ENCODE peak calls at places on chromosomes 13 and 19, in five cellular contexts. L is uterus, M is cardiac muscle cell, C is PC-9, I is psoas muscle. B is an unnamed sample.

GRCh38 chr19:2477141-2477710 is 1.3 kb downstream of the GADD45B start:
- DNase-seq in I (peak; percentile 55), M (peak; percentile 49), L (peak; percentile 45), C (peak; percentile 52), B (no peak)

GRCh38 chr13:51841732-51842131 is 3.2 kb downstream of the TMEM272 start:
- DNase-seq in I (no peak), C (no peak), M (no peak), L (no peak), B (no peak)

GRCh38 chr19:54558339-54558738 is 15.3 kb upstream of the LILRA2 start:
- DNase-seq in L (no peak), M (no peak), I (no peak), C (no peak), B (no peak)

GRCh38 chr13:113187263-113187669 is 21.2 kb downstream of the PCID2 start:
- DNase-seq in M (no peak), L (peak; percentile 61), C (peak; percentile 92), I (peak; percentile 93), B (peak; percentile 60)

GRCh38 chr13:29496241-29496712 is 99.2 kb downstream of the SLC7A1 start:
- DNase-seq in M (no peak), C (peak; percentile 41), I (no peak), L (peak; percentile 52), B (no peak)

GRCh38 chr19:52473655-52474350 is 20.4 kb downstream of the ZNF578 start:
- DNase-seq in I (no peak), L (no peak), C (no peak), M (no peak), B (no peak)

GRCh38 chr19:12232961-12233360 is 61.7 kb downstream of the ZNF44 start:
- DNase-seq in M (no peak), L (no peak), I (no peak), C (no peak), B (no peak)

GRCh38 chr19:5479958-5480357 is 24.7 kb downstream of the ZNRF4 start:
- DNase-seq in L (no peak), I (no peak), C (no peak), M (no peak), B (no peak)

GRCh38 chr13:77378662-77379061 is 51.8 kb upstream of the MYCBP2 start:
- DNase-seq in L (no peak), M (no peak), C (no peak), I (no peak), B (no peak)

GRCh38 chr13:34070006-34070405 is 252.1 kb downstream of the RFC3 start:
- DNase-seq in I (no peak), M (no peak), L (no peak), C (no peak), B (no peak)

GRCh38 chr19:54209748-54210494 is 9.3 kb downstream of the RPS9 start:
- DNase-seq in M (peak; percentile 52), L (peak; percentile 80), I (peak; percentile 90), C (peak; percentile 95), B (peak; percentile 79)

GRCh38 chr13:42041017-42041683 is 7.3 kb upstream of the DGKH start:
- DNase-seq in I (peak; percentile 50), L (peak; percentile 51), C (peak; percentile 55), M (peak; percentile 63), B (peak; percentile 60)

GRCh38 chr19:4208385-4209094 is 20.8 kb upstream of the EBI3 start:
- DNase-seq in I (no peak), M (no peak), L (no peak), C (peak; percentile 47), B (no peak)

GRCh38 chr19:16125738-16126495 is 14.2 kb downstream of the RAB8A start:
- DNase-seq in C (no peak), I (no peak), M (no peak), L (no peak), B (no peak)

GRCh38 chr13:67278230-67278629 is 48.1 kb upstream of the PCDH9 start:
- DNase-seq in L (no peak), C (no peak), M (no peak), I (no peak), B (no peak)

GRCh38 chr19:51607077-51607476 is 23.1 kb downstream of the SIGLEC5 start:
- DNase-seq in M (no peak), C (no peak), L (no peak), I (no peak), B (no peak)

GRCh38 chr13:74062933-74063332 is 71.3 kb downstream of the KLF12 start:
- DNase-seq in C (no peak), M (peak; percentile 46), I (peak; percentile 45), L (peak; percentile 49), B (no peak)

GRCh38 chr13:67408823-67409222 is 178.7 kb upstream of the PCDH9 start:
- DNase-seq in I (no peak), C (no peak), L (no peak), M (no peak), B (no peak)

GRCh38 chr19:32605544-32605943 is 24.6 kb downstream of the PDCD5 start:
- DNase-seq in I (no peak), L (no peak), C (no peak), M (no peak), B (no peak)

GRCh38 chr13:52975969-52976368 is 52.6 kb upstream of the OLFM4 start:
- DNase-seq in C (no peak), M (no peak), I (no peak), L (no peak), B (no peak)

GRCh38 chr13:32501058-32501457 is 37.5 kb downstream of the N4BP2L2 start:
- DNase-seq in L (no peak), M (no peak), I (no peak), C (no peak), B (no peak)

DNA sequence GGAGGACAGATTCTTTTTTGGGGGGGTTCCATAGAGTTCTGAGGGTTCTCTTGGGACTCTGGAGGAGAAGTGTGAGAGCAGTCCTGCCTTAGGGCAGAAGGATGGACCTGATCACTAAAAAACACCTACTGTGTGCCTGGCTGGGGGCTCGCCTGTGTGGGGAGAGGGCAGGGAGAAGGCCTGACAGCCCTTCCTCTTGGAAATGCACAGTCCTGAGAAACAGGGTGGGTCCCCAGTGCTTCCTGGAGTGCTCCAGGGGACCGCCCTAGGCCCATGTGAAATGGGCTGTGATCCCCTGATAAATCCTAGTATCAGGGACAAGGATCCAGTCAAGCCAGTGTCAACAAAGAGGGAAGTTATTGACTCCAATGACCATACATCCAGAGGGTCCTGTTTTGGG is 13.5 kb downstream of the BCKDHA start:
- DNase-seq in C (no peak), M (no peak), I (no peak), L (no peak), B (no peak)
- H3K4me1 ChIP-seq in C (peaks cover 9% of the 10 kb centered on the region), M (peaks cover 11% of the 10 kb centered on the region), I (peaks cover 60% of the 10 kb centered on the region), L (no peaks in the 10 kb centered on the region), B (peaks cover 15% of the 10 kb centered on the region)

GRCh38 chr19:13507053-13507611 is 853 bp upstream of the CACNA1A start:
- DNase-seq in L (no peak), I (no peak), M (peak; percentile 18), C (no peak), B (no peak)
- H3K4me3 ChIP-seq in L (no peak overlapping the region), I (no peak overlapping the region), M (peak overlapping the region; percentile 56), C (no peak overlapping the region), B (no peak overlapping the region)

DNA sequence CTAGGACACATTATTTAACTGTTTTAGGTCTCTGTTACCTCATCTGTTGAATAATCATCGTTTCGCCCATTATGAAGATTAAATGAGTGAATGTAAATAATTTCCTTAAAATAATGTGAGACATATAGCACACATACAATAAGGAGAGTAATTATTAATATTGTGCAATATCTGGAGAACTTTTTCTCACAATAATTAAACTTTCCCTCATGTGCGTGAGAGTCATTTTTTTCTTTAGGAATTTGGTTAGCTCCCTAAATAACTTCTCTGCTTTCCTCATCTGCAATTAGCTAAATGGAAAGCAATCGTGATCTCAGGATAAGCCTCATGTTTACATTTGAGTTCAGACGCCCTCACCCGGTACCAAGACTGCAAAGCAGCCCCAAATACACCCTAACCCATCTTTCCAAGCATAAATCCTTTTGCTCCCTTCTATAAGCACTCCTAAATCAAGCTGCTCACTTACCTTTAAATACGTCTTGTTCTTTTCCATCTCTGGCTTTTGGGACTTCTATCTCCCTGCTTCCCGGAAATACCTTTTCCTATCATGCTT is 78.8 kb downstream of the MZT1 start:
- DNase-seq in I (no peak), L (no peak), M (peak; percentile 24), C (no peak), B (no peak)
- TF ChIP-seq CTCF in I (no peak), L (no peak), M (peak; percentile 18), C (no peak), B (no peak)

GRCh38 chr13:46556380-46556779 is 3.4 kb downstream of the LRCH1 start:
- DNase-seq in M (no peak), I (no peak), C (no peak), L (no peak), B (no peak)
- H3K4me1 ChIP-seq in M (peaks cover 12% of the 10 kb centered on the region), I (no peaks in the 10 kb centered on the region), C (peaks cover 23% of the 10 kb centered on the region), L (no peaks in the 10 kb centered on the region), B (peaks cover 36% of the 10 kb centered on the region)

GRCh38 chr19:47581605-47582319 is 8.8 kb upstream of the ZNF541 start:
- DNase-seq in C (peak; percentile 84), M (no peak), I (no peak), L (no peak), B (no peak)

GRCh38 chr19:47587295-47587694 is 14.3 kb upstream of the ZNF541 start:
- DNase-seq in C (no peak), M (no peak), L (no peak), I (no peak), B (no peak)

GRCh38 chr19:47580397-47580796 is 7.4 kb upstream of the ZNF541 start:
- DNase-seq in I (no peak), C (no peak), M (no peak), L (no peak), B (no peak)

GRCh38 chr19:47582320-47582909 is 9.5 kb upstream of the ZNF541 start:
- DNase-seq in I (no peak), M (no peak), C (no peak), L (no peak), B (no peak)
- H3K4me3 ChIP-seq in I (no peak overlapping the region), M (no peak overlapping the region), C (no peak overlapping the region), L (no peak overlapping the region), B (no peak overlapping the region)

GRCh38 chr19:18675779-18676178 is 7.7 kb upstream of the CRTC1 start:
- DNase-seq in M (no peak), I (no peak), L (no peak), C (no peak), B (no peak)
- TF ChIP-seq CTCF in M (peak; percentile 57), I (peak; percentile 36), L (no peak), C (peak; percentile 64), B (peak; percentile 13)

DNA sequence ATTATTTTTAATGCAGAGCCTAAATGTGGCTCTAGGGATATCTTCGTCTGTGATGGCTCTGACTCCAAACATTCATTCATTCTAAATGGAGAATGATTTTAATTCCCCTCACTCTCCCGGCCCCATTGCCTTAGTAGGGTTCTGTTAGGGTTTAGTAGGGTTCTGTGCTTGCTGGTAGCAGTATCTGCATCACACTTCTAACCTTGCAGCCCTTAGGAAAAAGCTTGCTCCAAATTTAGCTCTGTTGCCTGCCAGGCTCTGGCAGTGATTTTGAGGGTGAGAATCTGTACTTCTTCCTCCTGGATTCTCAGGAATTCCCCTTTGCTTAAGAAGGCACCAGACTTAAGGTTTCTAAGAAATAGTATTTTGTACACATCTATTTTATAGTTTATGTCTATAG is 14.6 kb downstream of the B3GLCT start:
- DNase-seq in C (no peak), I (no peak), L (no peak), M (peak; percentile 37), B (no peak)
- H3K4me1 ChIP-seq in C (no peaks in the 10 kb centered on the region), I (peaks cover 24% of the 10 kb centered on the region), L (peaks cover 5% of the 10 kb centered on the region), M (peaks cover 11% of the 10 kb centered on the region), B (no peaks in the 10 kb centered on the region)